ENCODE peak calls at places on chromosomes 2 and 18, in eight cellular contexts. G is AG20443; O is left lung; I is NAMALWA; Z is stimulated activated CD4-positive, alpha-beta T cell treated with anti-CD3 and anti-CD28 coated beads, Interleukin-15, amount 100 ng/mL, for 24 hours; N is Right ventricle myocardium inferior; V is adrenal gland; E is activated T-helper 1 cell treated with anti-CD3 and anti-CD28 coated beads, Interleukin-12 subunit alpha, Interleukin-12 subunit beta, Interleukin-2, Interleukin-4 antibody, amounts not matched to agents 30 ng/mL and 10 ng/mL and 1 ng/mL, durations not matched to agents 14 hours and 24 hours and 36 hours. D is an unnamed sample.

GRCh38 chr18:37362158-37362890 is 203.3 kb downstream of the CELF4 start:
- DNase-seq in E (no peak), Z (no peak), V (peak), O (no peak), G (no peak), I (no peak), N (no peak), D (peak)

GRCh38 chr2:108074945-108075344 is 88.6 kb downstream of the SLC5A7 start:
- DNase-seq in V (no peak), N (no peak), Z (no peak), G (no peak), I (no peak), O (no peak), E (no peak), D (no peak)

GRCh38 chr2:231611273-231612198 is 18.9 kb downstream of the TEX44 start:
- DNase-seq in O (no peak), N (no peak), V (peak), I (peak), Z (peak), G (peak), E (no peak), D (no peak)

GRCh38 chr2:238130696-238131628 is 7.5 kb upstream of the KLHL30 start:
- DNase-seq in Z (no peak), O (no peak), E (no peak), V (no peak), G (no peak), N (peak), I (no peak), D (no peak)

GRCh38 chr2:189267925-189268579 is 88.5 kb upstream of the COL5A2 start:
- DNase-seq in G (peak), E (no peak), V (no peak), O (no peak), Z (no peak), N (no peak), I (no peak), D (no peak)

GRCh38 chr18:57009836-57010235 is 137.1 kb upstream of the BOD1L2 start:
- DNase-seq in N (no peak), E (no peak), G (no peak), I (no peak), V (no peak), Z (no peak), O (no peak), D (no peak)

GRCh38 chr2:144170172-144170571 is 349.7 kb downstream of the ZEB2 start:
- DNase-seq in O (no peak), E (no peak), G (no peak), N (no peak), Z (no peak), I (no peak), V (peak), D (no peak)

GRCh38 chr18:33630476-33630875 is 52.5 kb downstream of the ASXL3 start:
- DNase-seq in I (no peak), E (no peak), O (no peak), N (no peak), V (no peak), Z (no peak), G (no peak), D (no peak)

GRCh38 chr2:33430856-33431255 is 45.6 kb upstream of the RASGRP3 start:
- DNase-seq in E (no peak), V (no peak), O (no peak), I (no peak), Z (no peak), G (no peak), N (no peak), D (no peak)

GRCh38 chr2:107627164-107627563 is 199.5 kb upstream of the RGPD4 start:
- DNase-seq in E (no peak), O (no peak), G (no peak), N (no peak), V (no peak), Z (no peak), I (no peak), D (no peak)

GRCh38 chr2:160238392-160238791 is 38.3 kb upstream of the ITGB6 start:
- DNase-seq in N (no peak), E (no peak), O (no peak), G (no peak), I (no peak), Z (no peak), V (no peak), D (no peak)

GRCh38 chr18:77098033-77098432 is 34.5 kb downstream of the MBP start:
- DNase-seq in V (no peak), E (no peak), Z (no peak), N (no peak), G (no peak), O (no peak), I (peak), D (no peak)

GRCh38 chr18:998976-999375 is 94.3 kb downstream of the ADCYAP1 start:
- DNase-seq in O (no peak), E (no peak), G (no peak), I (no peak), Z (no peak), N (no peak), V (no peak), D (no peak)

GRCh38 chr2:166127217-166128155 is at the start of gene SCN1A:
- DNase-seq in Z (no peak), I (peak), O (no peak), V (peak), E (no peak), G (peak), N (peak), D (no peak)

GRCh38 chr2:178825183-178825582 is 18.0 kb upstream of the TTN start:
- DNase-seq in I (no peak), E (no peak), G (peak), N (no peak), V (no peak), O (no peak), Z (no peak), D (no peak)

D was measured in nephron progenitor cell.